ENCODE peak calls at places on chromosomes 11 and 22, in eight cellular contexts. M, Z, U, P, Q, G, L and Y are unnamed samples.

GRCh38 chr11:68329993-68330699 is 17.8 kb downstream of the LRP5 start:
- DNase-seq in M (no peak), Z (no peak), U (no peak), P (no peak), Q (no peak), G (no peak), L (peak), Y (no peak)

GRCh38 chr22:28989035-28989464 is 72.6 kb downstream of the C22orf31 start:
- DNase-seq in M (no peak), Z (no peak), U (no peak), P (no peak), Q (no peak), G (no peak), L (no peak), Y (no peak)

GRCh38 chr11:74255741-74256369 is 55.6 kb downstream of the P4HA3 start:
- DNase-seq in M (peak), Z (peak), U (peak), P (peak), Q (peak), G (peak), L (peak), Y (peak)

GRCh38 chr22:31588970-31589675 is 72.9 kb downstream of the PISD start:
- DNase-seq in M (no peak), Z (no peak), U (no peak), P (no peak), Q (no peak), G (no peak), L (no peak), Y (no peak)

GRCh38 chr22:43392385-43392989 is 19.3 kb upstream of the MPPED1 start:
- DNase-seq in M (no peak), Z (no peak), U (no peak), P (no peak), Q (no peak), G (peak), L (no peak), Y (no peak)

GRCh38 chr22:27460596-27461347 is 340.8 kb downstream of the MN1 start:
- DNase-seq in M (no peak), Z (no peak), U (no peak), P (peak), Q (no peak), G (no peak), L (peak), Y (no peak)

GRCh38 chr11:128595775-128596174 is 8.4 kb upstream of the ETS1 start:
- DNase-seq in M (no peak), Z (no peak), U (no peak), P (no peak), Q (no peak), G (no peak), L (no peak), Y (no peak)

GRCh38 chr11:111120221-111120620 is 125.3 kb upstream of the POU2AF2 start:
- DNase-seq in M (no peak), Z (no peak), U (no peak), P (peak), Q (no peak), G (no peak), L (no peak), Y (no peak)

GRCh38 chr22:17009640-17010291 is 1.7 kb upstream of the GAB4 start:
- DNase-seq in M (no peak), Z (no peak), U (no peak), P (no peak), Q (no peak), G (no peak), L (no peak), Y (no peak)
- TF ChIP-seq CTCF in M (no peak), Z (no peak), U (no peak), P (no peak), Q (no peak), G (no peak), L (no peak), Y (no peak)

DNA sequence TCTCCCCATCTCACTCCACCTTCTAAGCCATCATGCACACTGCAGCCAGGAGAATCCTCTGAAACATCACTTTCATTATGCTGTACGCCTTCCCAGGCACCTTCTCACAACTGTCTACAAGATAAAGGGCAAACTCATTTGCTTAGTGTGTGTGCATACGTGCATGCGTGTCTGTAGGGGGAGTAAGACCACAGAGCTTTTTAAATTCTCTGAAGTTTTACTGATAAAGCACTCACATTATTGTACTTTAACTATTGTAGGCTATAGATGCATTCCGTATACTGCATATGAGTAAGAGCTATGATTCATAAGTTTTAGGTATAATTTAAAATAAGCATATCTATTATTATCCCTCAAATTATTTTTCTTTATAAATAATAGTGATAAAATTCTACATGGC is 15.3 kb upstream of the ANKK1 start:
- DNase-seq in M (no peak), Z (no peak), U (no peak), P (no peak), Q (no peak), G (no peak), L (peak), Y (no peak)
- TF ChIP-seq CTCF in M (no peak), Z (peak), U (no peak), P (no peak), Q (no peak), G (no peak), L (peak), Y (no peak)

GRCh38 chr11:125371451-125371935 is 124.6 kb downstream of the FEZ1 start:
- DNase-seq in M (no peak), Z (no peak), U (no peak), P (no peak), Q (peak), G (no peak), L (no peak), Y (no peak)
- TF ChIP-seq CTCF in M (no peak), Z (no peak), U (no peak), P (no peak), Q (no peak), G (no peak), L (no peak), Y (no peak)

GRCh38 chr11:61769169-61769920 is 16.9 kb downstream of the MYRF start:
- DNase-seq in M (no peak), Z (no peak), U (no peak), P (no peak), Q (peak), G (peak), L (peak), Y (no peak)
- TF ChIP-seq CTCF in M (no peak), Z (peak), U (no peak), P (no peak), Q (peak), G (peak), L (peak), Y (peak)

GRCh38 chr11:64564947-64565889 is 25.8 kb upstream of the SLC22A12 start:
- DNase-seq in M (no peak), Z (no peak), U (no peak), P (no peak), Q (no peak), G (peak), L (no peak), Y (no peak)
- TF ChIP-seq CTCF in M (no peak), Z (peak), U (no peak), P (no peak), Q (no peak), G (no peak), L (no peak), Y (no peak)

DNA sequence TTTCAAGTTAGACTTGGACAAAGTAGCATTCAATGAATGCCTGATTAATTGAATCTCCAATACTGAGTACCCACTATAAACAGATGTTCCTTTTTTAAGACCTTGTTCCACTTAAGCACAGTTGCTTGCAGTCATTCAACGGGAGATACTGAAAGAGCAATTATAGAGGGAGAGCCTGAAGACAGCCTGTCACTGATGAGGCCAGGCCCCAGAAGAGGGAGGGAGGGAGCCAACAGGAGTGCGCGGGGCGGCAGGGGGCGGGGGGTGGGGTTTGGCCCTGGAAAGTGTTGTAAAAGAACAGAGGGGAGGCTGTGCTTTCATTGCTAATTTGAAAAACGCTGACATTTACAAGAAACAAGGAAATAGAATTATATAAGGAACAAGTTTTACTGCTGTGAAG is 53.1 kb downstream of the MAP6 start:
- DNase-seq in M (no peak), Z (no peak), U (no peak), P (no peak), Q (no peak), G (no peak), L (no peak), Y (no peak)
- TF ChIP-seq CTCF in M (no peak), Z (no peak), U (no peak), P (no peak), Q (no peak), G (no peak), L (no peak), Y (no peak)

GRCh38 chr22:42074153-42074750 is at the start of gene PHETA2:
- DNase-seq in M (peak), Z (peak), U (peak), P (peak), Q (no peak), G (peak), L (peak), Y (no peak)
- TF ChIP-seq CTCF in M (peak), Z (peak), U (peak), P (peak), Q (no peak), G (peak), L (peak), Y (peak)

GRCh38 chr11:126862664-126863247 is 137.8 kb downstream of the KIRREL3 start:
- DNase-seq in M (no peak), Z (no peak), U (no peak), P (no peak), Q (no peak), G (no peak), L (no peak), Y (no peak)
- TF ChIP-seq CTCF in M (no peak), Z (no peak), U (no peak), P (no peak), Q (no peak), G (no peak), L (no peak), Y (no peak)

GRCh38 chr22:37101311-37102063 is 8.0 kb downstream of the TMPRSS6 start:
- DNase-seq in M (no peak), Z (no peak), U (no peak), P (no peak), Q (no peak), G (no peak), L (no peak), Y (no peak)

GRCh38 chr22:37100589-37101127 is 8.9 kb downstream of the TMPRSS6 start:
- DNase-seq in M (no peak), Z (no peak), U (no peak), P (no peak), Q (no peak), G (no peak), L (no peak), Y (no peak)

GRCh38 chr22:37103151-37103550 is 6.4 kb downstream of the TMPRSS6 start:
- DNase-seq in M (no peak), Z (no peak), U (no peak), P (no peak), Q (no peak), G (no peak), L (no peak), Y (no peak)

GRCh38 chr22:37095113-37095512 is 14.4 kb downstream of the TMPRSS6 start:
- DNase-seq in M (no peak), Z (no peak), U (no peak), P (no peak), Q (no peak), G (no peak), L (no peak), Y (no peak)

DNA sequence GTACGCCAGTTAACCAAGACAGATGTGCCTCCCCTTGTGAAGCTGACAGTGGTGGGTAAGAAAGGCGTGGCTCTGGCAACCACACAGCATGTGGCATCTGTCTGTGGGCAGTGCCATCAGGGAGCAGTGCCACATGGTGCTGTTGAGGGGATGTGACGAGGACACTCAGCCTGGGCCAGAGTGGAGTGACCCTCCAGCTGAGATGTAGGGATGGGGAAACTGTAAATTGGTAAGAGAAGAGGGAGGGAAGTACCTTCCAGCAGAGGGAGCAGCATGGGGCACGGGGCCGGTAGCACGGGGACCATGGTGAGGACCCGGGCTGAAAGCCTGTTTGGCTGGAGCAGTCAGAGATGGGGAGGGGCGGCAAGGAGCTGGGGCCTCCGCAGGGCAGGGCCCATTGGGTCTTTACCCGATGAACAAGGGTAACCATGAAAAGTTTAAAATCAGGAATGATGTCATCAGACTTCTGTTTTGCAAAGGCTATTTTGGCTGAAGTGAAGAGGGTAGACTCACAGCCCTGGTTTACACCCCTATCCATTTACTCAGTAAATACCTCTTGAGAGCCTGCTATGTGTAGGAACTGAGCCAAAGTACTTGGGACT is 10.4 kb downstream of the TMPRSS6 start:
- DNase-seq in M (no peak), Z (no peak), U (no peak), P (no peak), Q (no peak), G (no peak), L (no peak), Y (no peak)
- TF ChIP-seq CTCF in M (no peak), Z (no peak), U (no peak), P (no peak), Q (no peak), G (no peak), L (no peak), Y (no peak)